ENCODE peak calls at places on chromosome 1, in nine cellular contexts. One of them, this sample, is unnamed.

GRCh38 chr1:203915811-203916210 is 54.4 kb downstream of the SNRPE start:
- DNase-seq in suprapubic skin: no peak
- DNase-seq in upper lobe of left lung: no peak
- DNase-seq in Panc1: peak
- DNase-seq in K562: no peak
- DNase-seq in GM23338: no peak
- DNase-seq in stomach: no peak
- DNase-seq in SK-N-SH: no peak
- DNase-seq in H1: no peak
- DNase-seq in this sample: no peak

GRCh38 chr1:8671313-8671917 is 146.0 kb downstream of the RERE start:
- DNase-seq in suprapubic skin: no peak
- DNase-seq in upper lobe of left lung: peak
- DNase-seq in Panc1: peak
- DNase-seq in K562: peak
- DNase-seq in GM23338: peak
- DNase-seq in stomach: no peak
- DNase-seq in SK-N-SH: peak
- DNase-seq in H1: no peak
- DNase-seq in this sample: no peak

GRCh38 chr1:22349302-22350043 is 102.2 kb upstream of the ZBTB40 start:
- DNase-seq in suprapubic skin: no peak
- DNase-seq in upper lobe of left lung: no peak
- DNase-seq in Panc1: no peak
- DNase-seq in K562: no peak
- DNase-seq in GM23338: no peak
- DNase-seq in stomach: no peak
- DNase-seq in SK-N-SH: peak
- DNase-seq in H1: no peak
- DNase-seq in this sample: no peak

GRCh38 chr1:48681476-48682305 is 95.0 kb downstream of the BEND5 start:
- DNase-seq in suprapubic skin: no peak
- DNase-seq in upper lobe of left lung: no peak
- DNase-seq in Panc1: no peak
- DNase-seq in K562: no peak
- DNase-seq in GM23338: no peak
- DNase-seq in stomach: no peak
- DNase-seq in SK-N-SH: no peak
- DNase-seq in H1: no peak
- DNase-seq in this sample: no peak

GRCh38 chr1:43005460-43006351 is 47.0 kb upstream of the SLC2A1 start:
- DNase-seq in suprapubic skin: no peak
- DNase-seq in upper lobe of left lung: no peak
- DNase-seq in Panc1: no peak
- DNase-seq in K562: peak
- DNase-seq in GM23338: peak
- DNase-seq in stomach: no peak
- DNase-seq in SK-N-SH: peak
- DNase-seq in H1: peak
- DNase-seq in this sample: no peak

GRCh38 chr1:233905416-233906051 is 1.1 kb downstream of the SLC35F3 start:
- DNase-seq in suprapubic skin: no peak
- DNase-seq in upper lobe of left lung: no peak
- DNase-seq in Panc1: no peak
- DNase-seq in K562: peak
- DNase-seq in GM23338: peak
- DNase-seq in stomach: no peak
- DNase-seq in SK-N-SH: no peak
- DNase-seq in H1: peak
- DNase-seq in this sample: no peak

GRCh38 chr1:53381790-53382401 is 54.0 kb upstream of the LRP8 start:
- DNase-seq in suprapubic skin: no peak
- DNase-seq in upper lobe of left lung: no peak
- DNase-seq in Panc1: peak
- DNase-seq in K562: no peak
- DNase-seq in GM23338: no peak
- DNase-seq in stomach: no peak
- DNase-seq in SK-N-SH: no peak
- DNase-seq in H1: no peak
- DNase-seq in this sample: no peak

GRCh38 chr1:230797376-230798186 is 50.4 kb downstream of the CAPN9 start:
- DNase-seq in suprapubic skin: peak
- DNase-seq in upper lobe of left lung: peak
- DNase-seq in Panc1: peak
- DNase-seq in K562: peak
- DNase-seq in GM23338: peak
- DNase-seq in stomach: peak
- DNase-seq in SK-N-SH: peak
- DNase-seq in H1: peak
- DNase-seq in this sample: peak

GRCh38 chr1:86339906-86340305 is 56.2 kb downstream of the ODF2L start:
- DNase-seq in suprapubic skin: no peak
- DNase-seq in upper lobe of left lung: no peak
- DNase-seq in Panc1: no peak
- DNase-seq in K562: no peak
- DNase-seq in GM23338: no peak
- DNase-seq in stomach: no peak
- DNase-seq in SK-N-SH: no peak
- DNase-seq in H1: no peak
- DNase-seq in this sample: no peak

GRCh38 chr1:86339014-86339413 is 57.1 kb downstream of the ODF2L start:
- DNase-seq in suprapubic skin: no peak
- DNase-seq in upper lobe of left lung: no peak
- DNase-seq in Panc1: no peak
- DNase-seq in K562: no peak
- DNase-seq in GM23338: no peak
- DNase-seq in stomach: no peak
- DNase-seq in SK-N-SH: no peak
- DNase-seq in H1: no peak
- DNase-seq in this sample: no peak

GRCh38 chr1:86345053-86345452 is 51.1 kb downstream of the ODF2L start:
- DNase-seq in suprapubic skin: no peak
- DNase-seq in upper lobe of left lung: no peak
- DNase-seq in Panc1: no peak
- DNase-seq in K562: no peak
- DNase-seq in GM23338: no peak
- DNase-seq in stomach: no peak
- DNase-seq in SK-N-SH: no peak
- DNase-seq in H1: no peak
- DNase-seq in this sample: no peak

GRCh38 chr1:86335906-86336305 is 60.2 kb downstream of the ODF2L start:
- DNase-seq in suprapubic skin: no peak
- DNase-seq in upper lobe of left lung: no peak
- DNase-seq in Panc1: no peak
- DNase-seq in K562: no peak
- DNase-seq in GM23338: no peak
- DNase-seq in stomach: no peak
- DNase-seq in SK-N-SH: no peak
- DNase-seq in H1: no peak
- DNase-seq in this sample: no peak

DNA sequence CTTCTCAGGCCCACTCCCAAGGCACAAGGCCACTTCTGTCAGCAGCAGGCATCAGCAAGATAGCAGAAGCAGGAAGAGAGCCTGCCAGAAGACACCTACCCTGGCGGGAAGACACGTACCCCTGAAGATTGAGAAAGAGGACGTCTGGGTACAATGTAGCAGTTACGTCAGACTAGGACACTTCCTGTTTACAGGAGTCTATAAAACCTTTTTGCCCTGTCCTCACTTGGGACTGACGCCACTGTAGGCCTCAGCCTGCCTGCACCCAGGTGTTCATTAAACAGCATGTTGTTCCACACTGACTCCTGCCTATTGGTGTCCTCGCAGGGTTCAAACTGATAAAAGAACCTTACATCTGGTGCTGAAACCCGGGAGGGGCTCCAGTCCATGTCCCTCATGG is 56.7 kb downstream of the ODF2L start:
- DNase-seq in suprapubic skin: no peak
- DNase-seq in upper lobe of left lung: peak
- DNase-seq in Panc1: no peak
- DNase-seq in K562: no peak
- DNase-seq in GM23338: no peak
- DNase-seq in stomach: no peak
- DNase-seq in SK-N-SH: no peak
- DNase-seq in H1: no peak
- DNase-seq in this sample: no peak
- H3K4me3 ChIP-seq in suprapubic skin: no peak
- H3K4me3 ChIP-seq in upper lobe of left lung: no peak
- H3K4me3 ChIP-seq in Panc1: no peak
- H3K4me3 ChIP-seq in K562: no peak
- H3K4me3 ChIP-seq in GM23338: no peak
- H3K4me3 ChIP-seq in stomach: no peak
- H3K4me3 ChIP-seq in SK-N-SH: no peak
- H3K4me3 ChIP-seq in H1: no peak
- H3K4me3 ChIP-seq in this sample: no peak

GRCh38 chr1:12622506-12622905 is 4.5 kb upstream of the DHRS3 start:
- DNase-seq in suprapubic skin: no peak
- DNase-seq in upper lobe of left lung: no peak
- DNase-seq in Panc1: no peak
- DNase-seq in K562: no peak
- DNase-seq in GM23338: no peak
- DNase-seq in stomach: peak
- DNase-seq in SK-N-SH: no peak
- DNase-seq in H1: no peak
- DNase-seq in this sample: no peak

GRCh38 chr1:12620142-12620865 is 2.3 kb upstream of the DHRS3 start:
- DNase-seq in suprapubic skin: no peak
- DNase-seq in upper lobe of left lung: no peak
- DNase-seq in Panc1: no peak
- DNase-seq in K562: no peak
- DNase-seq in GM23338: no peak
- DNase-seq in stomach: no peak
- DNase-seq in SK-N-SH: no peak
- DNase-seq in H1: no peak
- DNase-seq in this sample: no peak

GRCh38 chr1:12619396-12620141 is 1.6 kb upstream of the DHRS3 start:
- DNase-seq in suprapubic skin: peak
- DNase-seq in upper lobe of left lung: peak
- DNase-seq in Panc1: peak
- DNase-seq in K562: peak
- DNase-seq in GM23338: peak
- DNase-seq in stomach: peak
- DNase-seq in SK-N-SH: peak
- DNase-seq in H1: peak
- DNase-seq in this sample: peak

GRCh38 chr1:12620931-12621330 is 2.9 kb upstream of the DHRS3 start:
- DNase-seq in suprapubic skin: no peak
- DNase-seq in upper lobe of left lung: no peak
- DNase-seq in Panc1: no peak
- DNase-seq in K562: no peak
- DNase-seq in GM23338: no peak
- DNase-seq in stomach: no peak
- DNase-seq in SK-N-SH: no peak
- DNase-seq in H1: no peak
- DNase-seq in this sample: no peak

GRCh38 chr1:12621346-12622320 is 3.6 kb upstream of the DHRS3 start:
- DNase-seq in suprapubic skin: no peak
- DNase-seq in upper lobe of left lung: no peak
- DNase-seq in Panc1: no peak
- DNase-seq in K562: no peak
- DNase-seq in GM23338: no peak
- DNase-seq in stomach: peak
- DNase-seq in SK-N-SH: no peak
- DNase-seq in H1: no peak
- DNase-seq in this sample: peak
- TF ChIP-seq POLR2AphosphoS5 in suprapubic skin: no peak
- TF ChIP-seq POLR2AphosphoS5 in upper lobe of left lung: no peak
- TF ChIP-seq POLR2AphosphoS5 in Panc1: no peak
- TF ChIP-seq POLR2AphosphoS5 in K562: no peak
- TF ChIP-seq POLR2AphosphoS5 in GM23338: no peak
- TF ChIP-seq POLR2AphosphoS5 in stomach: peak
- TF ChIP-seq POLR2AphosphoS5 in SK-N-SH: no peak
- TF ChIP-seq POLR2AphosphoS5 in H1: no peak
- TF ChIP-seq POLR2AphosphoS5 in this sample: no peak

GRCh38 chr1:156858959-156859522 is at the start of gene INSRR:
- DNase-seq in suprapubic skin: no peak
- DNase-seq in upper lobe of left lung: no peak
- DNase-seq in Panc1: no peak
- DNase-seq in K562: peak
- DNase-seq in GM23338: peak
- DNase-seq in stomach: no peak
- DNase-seq in SK-N-SH: peak
- DNase-seq in H1: peak
- DNase-seq in this sample: no peak

GRCh38 chr1:156859523-156860112 is 701 bp upstream of the INSRR start:
- DNase-seq in suprapubic skin: no peak
- DNase-seq in upper lobe of left lung: no peak
- DNase-seq in Panc1: no peak
- DNase-seq in K562: no peak
- DNase-seq in GM23338: peak
- DNase-seq in stomach: peak
- DNase-seq in SK-N-SH: peak
- DNase-seq in H1: peak
- DNase-seq in this sample: peak

GRCh38 chr1:156860639-156861423 is at the start of gene NTRK1:
- DNase-seq in suprapubic skin: no peak
- DNase-seq in upper lobe of left lung: no peak
- DNase-seq in Panc1: no peak
- DNase-seq in K562: peak
- DNase-seq in GM23338: peak
- DNase-seq in stomach: peak
- DNase-seq in SK-N-SH: peak
- DNase-seq in H1: peak
- DNase-seq in this sample: no peak

GRCh38 chr1:156858555-156858956 is 361 bp downstream of the INSRR start:
- DNase-seq in suprapubic skin: no peak
- DNase-seq in upper lobe of left lung: no peak
- DNase-seq in Panc1: no peak
- DNase-seq in K562: peak
- DNase-seq in GM23338: no peak
- DNase-seq in stomach: peak
- DNase-seq in SK-N-SH: peak
- DNase-seq in H1: no peak
- DNase-seq in this sample: no peak

GRCh38 chr1:156860113-156860638 is 489 bp upstream of the NTRK1 start:
- DNase-seq in suprapubic skin: no peak
- DNase-seq in upper lobe of left lung: no peak
- DNase-seq in Panc1: no peak
- DNase-seq in K562: peak
- DNase-seq in GM23338: peak
- DNase-seq in stomach: peak
- DNase-seq in SK-N-SH: peak
- DNase-seq in H1: peak
- DNase-seq in this sample: no peak
- H3K4me3 ChIP-seq in suprapubic skin: peak
- H3K4me3 ChIP-seq in upper lobe of left lung: peak
- H3K4me3 ChIP-seq in Panc1: peak
- H3K4me3 ChIP-seq in K562: peak
- H3K4me3 ChIP-seq in GM23338: peak
- H3K4me3 ChIP-seq in stomach: peak
- H3K4me3 ChIP-seq in SK-N-SH: peak
- H3K4me3 ChIP-seq in H1: peak
- H3K4me3 ChIP-seq in this sample: peak

DNA sequence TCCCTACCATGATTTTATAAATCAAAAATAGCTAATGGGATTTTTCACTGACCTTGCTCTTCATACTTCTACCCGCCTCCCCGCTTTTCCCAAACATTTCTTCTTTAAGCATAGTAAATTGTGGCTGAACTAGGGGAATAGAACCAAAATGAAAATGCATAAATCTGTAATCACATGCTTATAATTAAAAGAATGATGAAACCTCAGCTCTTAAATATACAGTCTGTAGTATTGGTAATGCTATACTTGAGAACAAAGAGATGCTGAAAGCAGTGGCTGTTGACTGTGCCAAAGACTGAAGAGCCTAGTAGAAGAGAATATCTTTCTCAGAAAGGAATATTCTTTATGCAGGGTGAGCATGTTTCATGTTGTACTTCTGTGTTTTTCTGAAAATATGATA is 249.1 kb downstream of the GREM2 start:
- DNase-seq in suprapubic skin: no peak
- DNase-seq in upper lobe of left lung: no peak
- DNase-seq in Panc1: no peak
- DNase-seq in K562: no peak
- DNase-seq in GM23338: no peak
- DNase-seq in stomach: no peak
- DNase-seq in SK-N-SH: no peak
- DNase-seq in H1: no peak
- DNase-seq in this sample: no peak
- TF ChIP-seq POLR2AphosphoS5 in suprapubic skin: no peak
- TF ChIP-seq POLR2AphosphoS5 in upper lobe of left lung: no peak
- TF ChIP-seq POLR2AphosphoS5 in Panc1: no peak
- TF ChIP-seq POLR2AphosphoS5 in K562: no peak
- TF ChIP-seq POLR2AphosphoS5 in GM23338: no peak
- TF ChIP-seq POLR2AphosphoS5 in stomach: no peak
- TF ChIP-seq POLR2AphosphoS5 in SK-N-SH: no peak
- TF ChIP-seq POLR2AphosphoS5 in H1: no peak
- TF ChIP-seq POLR2AphosphoS5 in this sample: no peak